ENCODE peak calls at places on chromosome 5, in eight cellular contexts. G is fibroblast of the conjunctiva, L is GM06990, D is heart right ventricle, E is endothelial cell, O is fibroblast of gingiva, F is T-helper 9 cell, C is activated gamma-delta T cell treated with Interleukin-2 at 50 U/mL for 16 hours. A is an unnamed sample.

GRCh38 chr5:125346316-125346715 is 599.9 kb upstream of the ZNF608 start:
- DNase-seq in G (no peak), L (no peak), D (no peak), E (no peak), O (no peak), F (no peak), C (no peak), A (no peak)

GRCh38 chr5:113271015-113271414 is 163.8 kb downstream of the TSSK1B start:
- DNase-seq in G (no peak), L (no peak), D (no peak), E (no peak), O (no peak), F (no peak), C (no peak), A (no peak)

GRCh38 chr5:14270212-14270702 is 127.1 kb downstream of the TRIO start:
- DNase-seq in G (peak), L (no peak), D (peak), E (peak), O (peak), F (no peak), C (no peak), A (peak)

GRCh38 chr5:79845448-79846197 is 145.4 kb downstream of the MTX3 start:
- DNase-seq in G (peak), L (no peak), D (no peak), E (no peak), O (peak), F (no peak), C (no peak), A (no peak)

GRCh38 chr5:13427859-13428557 is 516.5 kb downstream of the DNAH5 start:
- DNase-seq in G (no peak), L (no peak), D (no peak), E (no peak), O (no peak), F (no peak), C (no peak), A (no peak)

GRCh38 chr5:163433271-163433670 is 4.1 kb upstream of the CCNG1 start:
- DNase-seq in G (no peak), L (no peak), D (no peak), E (no peak), O (no peak), F (no peak), C (no peak), A (no peak)

GRCh38 chr5:174505621-174506020 is 218.8 kb upstream of the MSX2 start:
- DNase-seq in G (peak), L (no peak), D (no peak), E (no peak), O (no peak), F (no peak), C (no peak), A (no peak)

GRCh38 chr5:95808686-95809413 is 13.7 kb downstream of the GLRX start:
- DNase-seq in G (peak), L (peak), D (peak), E (no peak), O (peak), F (peak), C (peak), A (no peak)

GRCh38 chr5:135310328-135310989 is 88.6 kb downstream of the MACROH2A1 start:
- DNase-seq in G (peak), L (no peak), D (no peak), E (no peak), O (peak), F (no peak), C (no peak), A (no peak)

GRCh38 chr5:16932401-16932800 is 3.7 kb downstream of the MYO10 start:
- DNase-seq in G (no peak), L (no peak), D (no peak), E (no peak), O (no peak), F (no peak), C (no peak), A (no peak)

GRCh38 chr5:56155992-56156584 is 77.0 kb downstream of the ANKRD55 start:
- DNase-seq in G (no peak), L (no peak), D (no peak), E (no peak), O (no peak), F (no peak), C (no peak), A (no peak)

GRCh38 chr5:55991768-55992486 is 2.8 kb downstream of the IL6ST start:
- DNase-seq in G (no peak), L (no peak), D (no peak), E (no peak), O (no peak), F (no peak), C (no peak), A (no peak)

GRCh38 chr5:174503461-174504265 is 220.7 kb upstream of the MSX2 start:
- DNase-seq in G (peak), L (no peak), D (no peak), E (no peak), O (no peak), F (no peak), C (no peak), A (no peak)

GRCh38 chr5:9454012-9454481 is 91.8 kb downstream of the SEMA5A start:
- DNase-seq in G (no peak), L (peak), D (no peak), E (no peak), O (no peak), F (no peak), C (no peak), A (no peak)

GRCh38 chr5:134879456-134879855 is 5.3 kb downstream of the TXNDC15 start:
- DNase-seq in G (no peak), L (no peak), D (no peak), E (no peak), O (no peak), F (no peak), C (no peak), A (no peak)

GRCh38 chr5:157459715-157460599 is at the start of gene NIPAL4:
- DNase-seq in G (no peak), L (peak), D (no peak), E (peak), O (no peak), F (peak), C (no peak), A (peak)

GRCh38 chr5:134579284-134579771 is 53.3 kb downstream of the SAR1B start:
- DNase-seq in G (no peak), L (no peak), D (no peak), E (no peak), O (no peak), F (no peak), C (no peak), A (no peak)

GRCh38 chr5:16721151-16722102 is 104.6 kb upstream of the RETREG1 start:
- DNase-seq in G (no peak), L (no peak), D (no peak), E (no peak), O (no peak), F (no peak), C (no peak), A (no peak)

GRCh38 chr5:6765612-6766525 is 52.6 kb downstream of the TENT4A start:
- DNase-seq in G (peak), L (peak), D (peak), E (peak), O (peak), F (peak), C (peak), A (peak)

A was measured in BE2C.